ENCODE peak calls at places on chromosomes 16 and 17, in eight cellular contexts. One of them, this sample, is unnamed.

GRCh38 chr17:48612854-48613691 is 2.0 kb downstream of the HOXB8 start:
- DNase-seq in A549: peak
- DNase-seq in IMR-90: peak
- DNase-seq in SK-N-SH: peak
- DNase-seq in PC-3: no peak
- DNase-seq in fibroblast of lung: peak
- DNase-seq in H9: peak
- DNase-seq in neural progenitor cell: peak
- DNase-seq in this sample: peak

GRCh38 chr17:38358586-38359513 is 7.2 kb downstream of the SOCS7 start:
- DNase-seq in PC-3: no peak
- DNase-seq in A549: no peak
- DNase-seq in fibroblast of lung: peak
- DNase-seq in IMR-90: no peak
- DNase-seq in neural progenitor cell: no peak
- DNase-seq in SK-N-SH: no peak
- DNase-seq in H9: no peak
- DNase-seq in this sample: no peak

GRCh38 chr17:78010759-78011158 is 52.3 kb downstream of the TNRC6C start:
- DNase-seq in SK-N-SH: no peak
- DNase-seq in IMR-90: no peak
- DNase-seq in A549: no peak
- DNase-seq in PC-3: no peak
- DNase-seq in fibroblast of lung: no peak
- DNase-seq in H9: no peak
- DNase-seq in neural progenitor cell: no peak
- DNase-seq in this sample: no peak

GRCh38 chr16:29674188-29674587 is 4.8 kb upstream of the QPRT start:
- DNase-seq in IMR-90: peak
- DNase-seq in H9: no peak
- DNase-seq in A549: no peak
- DNase-seq in neural progenitor cell: no peak
- DNase-seq in PC-3: no peak
- DNase-seq in SK-N-SH: no peak
- DNase-seq in fibroblast of lung: peak
- DNase-seq in this sample: no peak

GRCh38 chr16:70475054-70475871 is 20.9 kb downstream of the FCSK start:
- DNase-seq in IMR-90: no peak
- DNase-seq in A549: no peak
- DNase-seq in neural progenitor cell: no peak
- DNase-seq in SK-N-SH: no peak
- DNase-seq in PC-3: no peak
- DNase-seq in H9: no peak
- DNase-seq in fibroblast of lung: no peak
- DNase-seq in this sample: no peak

GRCh38 chr16:79437764-79438728 is 162.5 kb downstream of the MAF start:
- DNase-seq in fibroblast of lung: peak
- DNase-seq in H9: peak
- DNase-seq in neural progenitor cell: peak
- DNase-seq in A549: no peak
- DNase-seq in IMR-90: no peak
- DNase-seq in PC-3: no peak
- DNase-seq in SK-N-SH: peak
- DNase-seq in this sample: no peak

GRCh38 chr17:66431910-66432309 is 129.5 kb downstream of the PRKCA start:
- DNase-seq in IMR-90: peak
- DNase-seq in H9: no peak
- DNase-seq in SK-N-SH: no peak
- DNase-seq in neural progenitor cell: no peak
- DNase-seq in PC-3: peak
- DNase-seq in fibroblast of lung: peak
- DNase-seq in A549: peak
- DNase-seq in this sample: peak

GRCh38 chr17:74224959-74225725 is 11.8 kb downstream of the TTYH2 start:
- DNase-seq in neural progenitor cell: no peak
- DNase-seq in IMR-90: no peak
- DNase-seq in SK-N-SH: no peak
- DNase-seq in H9: no peak
- DNase-seq in A549: no peak
- DNase-seq in PC-3: no peak
- DNase-seq in fibroblast of lung: no peak
- DNase-seq in this sample: no peak

GRCh38 chr17:19273731-19274130 is 36.6 kb downstream of the EPN2 start:
- DNase-seq in neural progenitor cell: no peak
- DNase-seq in A549: no peak
- DNase-seq in fibroblast of lung: no peak
- DNase-seq in H9: no peak
- DNase-seq in SK-N-SH: no peak
- DNase-seq in IMR-90: no peak
- DNase-seq in PC-3: no peak
- DNase-seq in this sample: no peak

GRCh38 chr17:66675991-66676371 is 158.9 kb upstream of the CACNG5 start:
- DNase-seq in PC-3: no peak
- DNase-seq in IMR-90: no peak
- DNase-seq in fibroblast of lung: peak
- DNase-seq in neural progenitor cell: no peak
- DNase-seq in H9: no peak
- DNase-seq in SK-N-SH: no peak
- DNase-seq in A549: no peak
- DNase-seq in this sample: no peak

GRCh38 chr16:11610580-11610979 is 23.9 kb upstream of the LITAF start:
- DNase-seq in IMR-90: no peak
- DNase-seq in SK-N-SH: no peak
- DNase-seq in neural progenitor cell: no peak
- DNase-seq in H9: no peak
- DNase-seq in A549: peak
- DNase-seq in fibroblast of lung: no peak
- DNase-seq in PC-3: no peak
- DNase-seq in this sample: no peak

GRCh38 chr16:11615756-11616447 is 29.2 kb upstream of the LITAF start:
- DNase-seq in SK-N-SH: no peak
- DNase-seq in fibroblast of lung: peak
- DNase-seq in neural progenitor cell: no peak
- DNase-seq in A549: no peak
- DNase-seq in H9: peak
- DNase-seq in PC-3: no peak
- DNase-seq in IMR-90: peak
- DNase-seq in this sample: peak

GRCh38 chr16:11612110-11612981 is 25.6 kb upstream of the LITAF start:
- DNase-seq in H9: no peak
- DNase-seq in fibroblast of lung: peak
- DNase-seq in A549: peak
- DNase-seq in neural progenitor cell: no peak
- DNase-seq in IMR-90: no peak
- DNase-seq in PC-3: no peak
- DNase-seq in SK-N-SH: no peak
- DNase-seq in this sample: no peak

GRCh38 chr16:11614587-11615175 is 28.0 kb upstream of the LITAF start:
- DNase-seq in A549: no peak
- DNase-seq in SK-N-SH: no peak
- DNase-seq in fibroblast of lung: peak
- DNase-seq in H9: no peak
- DNase-seq in neural progenitor cell: no peak
- DNase-seq in IMR-90: no peak
- DNase-seq in PC-3: no peak
- DNase-seq in this sample: no peak

DNA sequence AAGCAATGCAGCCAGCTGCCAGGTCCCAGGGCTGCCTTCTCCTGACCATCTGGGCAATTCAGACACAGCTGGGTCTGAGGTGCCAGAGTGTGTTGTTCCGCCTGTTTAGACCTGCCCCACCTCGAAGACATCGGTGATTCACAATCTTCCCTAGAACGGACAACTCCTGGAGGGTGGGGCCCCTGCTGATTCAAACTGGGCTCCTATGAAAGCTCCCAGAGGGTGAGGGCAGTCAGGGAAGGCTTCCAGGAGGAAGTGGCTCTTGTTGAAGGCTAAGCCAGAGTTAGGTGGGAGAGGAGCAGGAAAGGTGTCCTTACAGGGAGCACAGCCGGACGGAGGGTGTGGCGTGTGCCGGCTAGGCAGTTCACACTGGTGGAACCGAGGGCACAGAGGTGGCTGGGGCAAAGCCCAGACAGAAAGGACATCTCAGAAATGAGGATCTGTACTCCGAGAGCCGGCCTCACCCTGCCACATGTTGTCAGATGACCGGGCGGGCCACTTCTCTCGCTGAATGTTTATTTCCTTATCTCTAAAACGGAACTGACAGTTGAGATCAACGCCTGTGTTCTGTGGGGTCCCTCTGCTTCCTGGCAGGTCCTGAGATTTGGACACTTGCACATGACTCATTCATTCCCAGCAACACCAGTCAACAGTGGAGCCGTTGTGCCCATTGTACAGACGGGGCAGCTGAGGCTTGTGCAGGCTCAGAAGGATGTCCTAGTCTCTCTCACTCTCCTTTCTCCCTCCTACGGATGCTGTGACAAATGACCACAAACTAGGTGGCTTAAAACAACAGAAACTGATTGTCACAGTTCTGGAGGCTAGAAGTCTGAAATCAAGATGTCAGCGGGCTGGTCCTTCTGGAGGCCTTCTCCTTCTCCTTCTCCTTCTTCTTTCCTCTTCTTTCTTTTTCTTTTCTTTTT is 26.9 kb upstream of the LITAF start:
- DNase-seq in H9: no peak
- DNase-seq in A549: no peak
- DNase-seq in neural progenitor cell: no peak
- DNase-seq in fibroblast of lung: peak
- DNase-seq in IMR-90: no peak
- DNase-seq in SK-N-SH: no peak
- DNase-seq in PC-3: peak
- DNase-seq in this sample: peak
- H3K4me2 ChIP-seq in H9: no peak
- H3K4me2 ChIP-seq in A549: no peak
- H3K4me2 ChIP-seq in neural progenitor cell: no peak
- H3K4me2 ChIP-seq in fibroblast of lung: no peak
- H3K4me2 ChIP-seq in IMR-90: no peak
- H3K4me2 ChIP-seq in SK-N-SH: no peak
- H3K4me2 ChIP-seq in PC-3: no peak
- H3K4me2 ChIP-seq in this sample: no peak

GRCh38 chr16:84080813-84081212 is 35.9 kb downstream of the MBTPS1 start:
- DNase-seq in H9: no peak
- DNase-seq in A549: no peak
- DNase-seq in PC-3: no peak
- DNase-seq in SK-N-SH: no peak
- DNase-seq in IMR-90: no peak
- DNase-seq in neural progenitor cell: no peak
- DNase-seq in fibroblast of lung: no peak
- DNase-seq in this sample: no peak

GRCh38 chr16:84080378-84080777 is 36.4 kb downstream of the MBTPS1 start:
- DNase-seq in H9: no peak
- DNase-seq in neural progenitor cell: no peak
- DNase-seq in IMR-90: no peak
- DNase-seq in fibroblast of lung: no peak
- DNase-seq in A549: no peak
- DNase-seq in PC-3: no peak
- DNase-seq in SK-N-SH: no peak
- DNase-seq in this sample: no peak

GRCh38 chr16:84082835-84083569 is 33.7 kb downstream of the MBTPS1 start:
- DNase-seq in H9: no peak
- DNase-seq in A549: no peak
- DNase-seq in fibroblast of lung: no peak
- DNase-seq in PC-3: no peak
- DNase-seq in neural progenitor cell: no peak
- DNase-seq in IMR-90: no peak
- DNase-seq in SK-N-SH: no peak
- DNase-seq in this sample: no peak

GRCh38 chr16:84082110-84082509 is 34.6 kb downstream of the MBTPS1 start:
- DNase-seq in H9: peak
- DNase-seq in SK-N-SH: no peak
- DNase-seq in neural progenitor cell: no peak
- DNase-seq in A549: no peak
- DNase-seq in IMR-90: no peak
- DNase-seq in PC-3: no peak
- DNase-seq in fibroblast of lung: no peak
- DNase-seq in this sample: no peak

DNA sequence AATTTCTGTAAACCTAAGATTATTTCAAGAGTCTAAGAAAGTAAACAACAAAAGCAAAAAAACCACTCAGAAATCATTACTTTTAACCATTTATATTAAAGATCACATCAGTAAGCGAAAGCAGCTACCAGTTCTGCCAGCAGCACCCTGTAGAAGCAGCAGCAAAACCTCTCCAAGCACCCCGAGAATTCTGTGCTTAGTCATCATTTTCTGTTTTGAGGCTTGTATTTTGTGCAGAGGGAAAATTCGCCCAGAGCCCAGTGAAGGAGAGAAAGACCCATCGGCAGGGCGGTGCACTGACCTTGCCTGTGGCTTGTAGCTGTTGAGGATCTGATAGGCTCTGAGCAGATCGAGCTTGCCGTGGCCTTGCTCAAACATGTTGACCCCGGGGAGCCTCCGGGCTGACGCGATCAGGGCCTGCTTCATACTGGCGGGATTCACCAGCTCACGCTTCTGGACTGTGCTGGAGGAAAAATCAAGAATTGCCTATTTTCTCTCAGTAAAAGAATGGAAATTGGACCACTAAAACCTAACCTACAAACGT is 35.2 kb downstream of the MBTPS1 start:
- DNase-seq in PC-3: no peak
- DNase-seq in SK-N-SH: no peak
- DNase-seq in fibroblast of lung: no peak
- DNase-seq in A549: no peak
- DNase-seq in IMR-90: no peak
- DNase-seq in neural progenitor cell: no peak
- DNase-seq in H9: no peak
- DNase-seq in this sample: no peak
- H3K4me2 ChIP-seq in PC-3: no peak
- H3K4me2 ChIP-seq in SK-N-SH: no peak
- H3K4me2 ChIP-seq in fibroblast of lung: no peak
- H3K4me2 ChIP-seq in A549: no peak
- H3K4me2 ChIP-seq in IMR-90: no peak
- H3K4me2 ChIP-seq in neural progenitor cell: no peak
- H3K4me2 ChIP-seq in H9: no peak
- H3K4me2 ChIP-seq in this sample: no peak

GRCh38 chr17:45119964-45120363 is 12.4 kb downstream of the PLCD3 start:
- DNase-seq in PC-3: no peak
- DNase-seq in H9: no peak
- DNase-seq in SK-N-SH: peak
- DNase-seq in A549: no peak
- DNase-seq in neural progenitor cell: no peak
- DNase-seq in IMR-90: no peak
- DNase-seq in fibroblast of lung: no peak
- DNase-seq in this sample: no peak
- H3K4me2 ChIP-seq in PC-3: no peak
- H3K4me2 ChIP-seq in H9: no peak
- H3K4me2 ChIP-seq in SK-N-SH: no peak
- H3K4me2 ChIP-seq in A549: no peak
- H3K4me2 ChIP-seq in neural progenitor cell: no peak
- H3K4me2 ChIP-seq in IMR-90: no peak
- H3K4me2 ChIP-seq in fibroblast of lung: no peak
- H3K4me2 ChIP-seq in this sample: no peak

DNA sequence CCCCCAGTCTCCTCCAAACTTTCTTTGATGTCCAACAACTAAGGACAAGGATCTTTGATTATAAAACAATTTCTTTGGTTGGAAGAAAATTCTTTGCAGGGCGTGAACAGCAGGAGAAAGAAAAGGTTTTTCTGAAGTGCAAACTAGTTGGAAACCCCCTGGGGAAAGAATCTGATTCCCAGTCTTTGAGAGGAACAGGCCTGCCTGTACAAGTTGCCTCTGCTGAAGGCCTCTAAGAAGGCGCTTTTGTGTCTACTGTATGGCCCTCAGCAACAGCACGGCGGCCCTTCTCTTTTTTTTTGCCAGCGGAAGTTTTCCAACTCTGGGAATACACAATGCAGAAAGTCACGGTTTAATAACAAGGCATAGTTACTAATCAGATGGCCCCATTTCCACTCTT is 14.0 kb downstream of the RNF43 start:
- DNase-seq in A549: no peak
- DNase-seq in PC-3: no peak
- DNase-seq in SK-N-SH: no peak
- DNase-seq in IMR-90: no peak
- DNase-seq in H9: peak
- DNase-seq in fibroblast of lung: peak
- DNase-seq in neural progenitor cell: peak
- DNase-seq in this sample: no peak
- H3K4me2 ChIP-seq in A549: no peak
- H3K4me2 ChIP-seq in PC-3: no peak
- H3K4me2 ChIP-seq in SK-N-SH: no peak
- H3K4me2 ChIP-seq in IMR-90: no peak
- H3K4me2 ChIP-seq in H9: no peak
- H3K4me2 ChIP-seq in fibroblast of lung: no peak
- H3K4me2 ChIP-seq in neural progenitor cell: peak
- H3K4me2 ChIP-seq in this sample: no peak